ENCODE peak calls at places on chromosomes 13 and 19, in five cellular contexts. One of them, this sample, is unnamed.

GRCh38 chr19:31436121-31436776 is 87.0 kb upstream of the TSHZ3 start:
- DNase-seq in MM.1S: no peak
- DNase-seq in SK-N-SH: no peak
- DNase-seq in PC-3: no peak
- DNase-seq in GM23338: no peak
- DNase-seq in this sample: no peak

GRCh38 chr19:56120371-56121179 is 520 bp downstream of the ZNF787 start:
- DNase-seq in SK-N-SH: peak
- DNase-seq in PC-3: peak
- DNase-seq in MM.1S: peak
- DNase-seq in GM23338: peak
- DNase-seq in this sample: peak

GRCh38 chr19:40717325-40717879 is 490 bp downstream of the ITPKC start:
- DNase-seq in GM23338: no peak
- DNase-seq in SK-N-SH: no peak
- DNase-seq in MM.1S: no peak
- DNase-seq in PC-3: no peak
- DNase-seq in this sample: no peak

GRCh38 chr19:1232652-1233360 is 5.0 kb downstream of the CBARP start:
- DNase-seq in SK-N-SH: no peak
- DNase-seq in PC-3: peak
- DNase-seq in MM.1S: no peak
- DNase-seq in GM23338: no peak
- DNase-seq in this sample: no peak

GRCh38 chr19:21483589-21484170 is 21.7 kb upstream of the ZNF429 start:
- DNase-seq in MM.1S: no peak
- DNase-seq in GM23338: peak
- DNase-seq in PC-3: no peak
- DNase-seq in SK-N-SH: peak
- DNase-seq in this sample: peak

GRCh38 chr13:110915874-110916670 is 1.2 kb upstream of the ANKRD10 start:
- DNase-seq in MM.1S: no peak
- DNase-seq in PC-3: peak
- DNase-seq in SK-N-SH: no peak
- DNase-seq in GM23338: no peak
- DNase-seq in this sample: no peak

GRCh38 chr13:91142572-91142971 is 204.9 kb upstream of the MIR17HG start:
- DNase-seq in GM23338: no peak
- DNase-seq in MM.1S: no peak
- DNase-seq in SK-N-SH: no peak
- DNase-seq in PC-3: peak
- DNase-seq in this sample: no peak

GRCh38 chr19:12034610-12035009 is 869 bp downstream of the ZNF433 start:
- DNase-seq in MM.1S: no peak
- DNase-seq in GM23338: peak
- DNase-seq in SK-N-SH: peak
- DNase-seq in PC-3: peak
- DNase-seq in this sample: no peak

GRCh38 chr19:524062-524674 is 7.4 kb upstream of the CDC34 start:
- DNase-seq in MM.1S: no peak
- DNase-seq in PC-3: no peak
- DNase-seq in SK-N-SH: peak
- DNase-seq in GM23338: no peak
- DNase-seq in this sample: no peak

GRCh38 chr19:31352296-31352781 is 3.1 kb upstream of the TSHZ3 start:
- DNase-seq in GM23338: peak
- DNase-seq in SK-N-SH: peak
- DNase-seq in MM.1S: no peak
- DNase-seq in PC-3: no peak
- DNase-seq in this sample: no peak

GRCh38 chr19:3188627-3189596 is 3.2 kb downstream of the NCLN start:
- DNase-seq in MM.1S: no peak
- DNase-seq in GM23338: no peak
- DNase-seq in SK-N-SH: no peak
- DNase-seq in PC-3: no peak
- DNase-seq in this sample: no peak

GRCh38 chr13:62643007-62643483 is 1227.4 kb upstream of the PCDH20 start:
- DNase-seq in GM23338: no peak
- DNase-seq in MM.1S: no peak
- DNase-seq in PC-3: peak
- DNase-seq in SK-N-SH: no peak
- DNase-seq in this sample: no peak

GRCh38 chr19:40191836-40192646 is 815 bp downstream of the MAP3K10 start:
- DNase-seq in MM.1S: peak
- DNase-seq in GM23338: peak
- DNase-seq in PC-3: peak
- DNase-seq in SK-N-SH: peak
- DNase-seq in this sample: peak

GRCh38 chr13:64397699-64398098 is 2832.4 kb downstream of the PCDH9 start:
- DNase-seq in GM23338: no peak
- DNase-seq in PC-3: peak
- DNase-seq in MM.1S: no peak
- DNase-seq in SK-N-SH: no peak
- DNase-seq in this sample: no peak

GRCh38 chr19:42158926-42159325 is 26.7 kb upstream of the POU2F2 start:
- DNase-seq in PC-3: no peak
- DNase-seq in GM23338: no peak
- DNase-seq in MM.1S: no peak
- DNase-seq in SK-N-SH: no peak
- DNase-seq in this sample: no peak

GRCh38 chr19:18501351-18501750 is 20.5 kb downstream of the ELL start:
- DNase-seq in SK-N-SH: no peak
- DNase-seq in GM23338: no peak
- DNase-seq in PC-3: no peak
- DNase-seq in MM.1S: no peak
- DNase-seq in this sample: no peak

GRCh38 chr13:97749174-97749573 is 204.3 kb upstream of the IPO5 start:
- DNase-seq in PC-3: peak
- DNase-seq in MM.1S: no peak
- DNase-seq in SK-N-SH: no peak
- DNase-seq in GM23338: peak
- DNase-seq in this sample: no peak

GRCh38 chr13:60453490-60453889 is 56.5 kb downstream of the TDRD3 start:
- DNase-seq in MM.1S: no peak
- DNase-seq in SK-N-SH: no peak
- DNase-seq in PC-3: peak
- DNase-seq in GM23338: peak
- DNase-seq in this sample: no peak

GRCh38 chr13:79432992-79433391 is 26.9 kb upstream of the RBM26 start:
- DNase-seq in SK-N-SH: no peak
- DNase-seq in PC-3: no peak
- DNase-seq in GM23338: no peak
- DNase-seq in MM.1S: no peak
- DNase-seq in this sample: no peak

GRCh38 chr13:98585398-98585754 is 8.5 kb upstream of the STK24 start:
- DNase-seq in PC-3: no peak
- DNase-seq in GM23338: no peak
- DNase-seq in MM.1S: no peak
- DNase-seq in SK-N-SH: no peak
- DNase-seq in this sample: no peak

GRCh38 chr19:3609779-3610719 is 3.4 kb upstream of the TBXA2R start:
- DNase-seq in PC-3: peak
- DNase-seq in SK-N-SH: no peak
- DNase-seq in MM.1S: no peak
- DNase-seq in GM23338: no peak
- DNase-seq in this sample: no peak

GRCh38 chr13:40394304-40394983 is 272.0 kb downstream of the FOXO1 start:
- DNase-seq in SK-N-SH: no peak
- DNase-seq in GM23338: no peak
- DNase-seq in PC-3: peak
- DNase-seq in MM.1S: no peak
- DNase-seq in this sample: no peak

GRCh38 chr13:72851678-72852014 is 69.7 kb downstream of the PIBF1 start:
- DNase-seq in GM23338: no peak
- DNase-seq in PC-3: no peak
- DNase-seq in SK-N-SH: no peak
- DNase-seq in MM.1S: no peak
- DNase-seq in this sample: no peak

GRCh38 chr13:41405367-41405766 is 52.0 kb upstream of the RGCC start:
- DNase-seq in MM.1S: no peak
- DNase-seq in PC-3: no peak
- DNase-seq in GM23338: no peak
- DNase-seq in SK-N-SH: no peak
- DNase-seq in this sample: no peak
- TF ChIP-seq CTCF in MM.1S: no peak
- TF ChIP-seq CTCF in PC-3: no peak
- TF ChIP-seq CTCF in GM23338: no peak
- TF ChIP-seq CTCF in SK-N-SH: no peak
- TF ChIP-seq CTCF in this sample: no peak

GRCh38 chr19:36103842-36104552 is 6.9 kb upstream of the OVOL3 start:
- DNase-seq in MM.1S: no peak
- DNase-seq in PC-3: peak
- DNase-seq in GM23338: no peak
- DNase-seq in SK-N-SH: no peak
- DNase-seq in this sample: no peak
- H2AFZ ChIP-seq in MM.1S: no peak
- H2AFZ ChIP-seq in PC-3: no peak
- H2AFZ ChIP-seq in GM23338: no peak
- H2AFZ ChIP-seq in SK-N-SH: no peak
- H2AFZ ChIP-seq in this sample: no peak

GRCh38 chr19:50835103-50835784 is 1.9 kb upstream of the KLK15 start:
- DNase-seq in GM23338: peak
- DNase-seq in SK-N-SH: peak
- DNase-seq in PC-3: no peak
- DNase-seq in MM.1S: no peak
- DNase-seq in this sample: no peak

GRCh38 chr19:50833802-50834167 is 411 bp upstream of the KLK15 start:
- DNase-seq in GM23338: no peak
- DNase-seq in PC-3: no peak
- DNase-seq in MM.1S: no peak
- DNase-seq in SK-N-SH: no peak
- DNase-seq in this sample: no peak

GRCh38 chr19:50836543-50837195 is 3.3 kb upstream of the KLK15 start:
- DNase-seq in GM23338: peak
- DNase-seq in PC-3: no peak
- DNase-seq in SK-N-SH: no peak
- DNase-seq in MM.1S: no peak
- DNase-seq in this sample: no peak

GRCh38 chr19:50837300-50837699 is 3.9 kb upstream of the KLK15 start:
- DNase-seq in MM.1S: no peak
- DNase-seq in GM23338: no peak
- DNase-seq in PC-3: no peak
- DNase-seq in SK-N-SH: no peak
- DNase-seq in this sample: no peak

GRCh38 chr19:50835785-50836542 is 2.6 kb upstream of the KLK15 start:
- DNase-seq in SK-N-SH: peak
- DNase-seq in PC-3: peak
- DNase-seq in MM.1S: peak
- DNase-seq in GM23338: peak
- DNase-seq in this sample: peak
- TF ChIP-seq EZH2phosphoT487 in SK-N-SH: no peak
- TF ChIP-seq EZH2phosphoT487 in PC-3: no peak
- TF ChIP-seq EZH2phosphoT487 in MM.1S: no peak
- TF ChIP-seq EZH2phosphoT487 in GM23338: no peak
- TF ChIP-seq EZH2phosphoT487 in this sample: no peak

DNA sequence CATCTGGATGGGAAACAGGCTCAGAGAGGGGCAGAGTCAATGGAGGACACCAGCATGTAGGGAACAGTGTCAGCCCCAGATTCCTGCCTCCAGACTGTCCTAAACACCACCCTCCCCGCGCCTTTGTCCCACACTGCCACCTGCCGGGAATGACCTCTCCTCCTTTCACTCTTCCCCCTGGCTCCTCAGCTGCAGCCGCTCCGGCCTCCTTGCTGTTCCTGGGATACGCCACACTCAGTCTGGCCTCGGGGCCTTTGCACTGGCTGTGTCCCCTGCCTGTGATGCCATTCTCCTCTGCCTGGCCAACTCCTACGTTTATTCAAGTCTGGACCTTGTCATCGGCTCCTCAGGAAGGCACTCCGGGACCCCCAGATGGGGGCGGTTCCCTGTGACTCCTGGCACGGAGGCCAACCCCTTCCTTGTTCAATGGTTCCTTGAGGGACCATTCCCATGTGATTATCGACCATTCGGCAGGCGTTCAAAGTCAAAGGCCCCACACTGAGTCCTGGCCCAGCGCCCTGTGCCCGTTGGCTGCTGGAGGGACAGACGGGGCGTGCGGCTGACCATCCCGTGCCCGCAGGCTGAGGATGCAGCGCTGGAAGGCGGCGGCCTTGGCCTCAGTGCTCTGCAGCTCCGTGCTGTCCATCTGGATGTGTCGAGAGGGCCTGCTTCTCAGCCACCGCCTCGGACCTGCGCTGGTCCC is 15.8 kb downstream of the FUT6 start:
- DNase-seq in PC-3: peak
- DNase-seq in SK-N-SH: peak
- DNase-seq in MM.1S: no peak
- DNase-seq in GM23338: peak
- DNase-seq in this sample: no peak
- TF ChIP-seq CTCF in PC-3: peak
- TF ChIP-seq CTCF in SK-N-SH: peak
- TF ChIP-seq CTCF in MM.1S: peak
- TF ChIP-seq CTCF in GM23338: peak
- TF ChIP-seq CTCF in this sample: peak

GRCh38 chr13:33743438-33744368 is 74.2 kb upstream of the RFC3 start:
- DNase-seq in GM23338: no peak
- DNase-seq in MM.1S: no peak
- DNase-seq in SK-N-SH: no peak
- DNase-seq in PC-3: no peak
- DNase-seq in this sample: peak
- H2AFZ ChIP-seq in GM23338: no peak
- H2AFZ ChIP-seq in MM.1S: no peak
- H2AFZ ChIP-seq in SK-N-SH: no peak
- H2AFZ ChIP-seq in PC-3: no peak
- H2AFZ ChIP-seq in this sample: peak

GRCh38 chr19:15129856-15130580 is 22.8 kb downstream of the SYDE1 start:
- DNase-seq in GM23338: no peak
- DNase-seq in SK-N-SH: no peak
- DNase-seq in MM.1S: no peak
- DNase-seq in PC-3: peak
- DNase-seq in this sample: no peak
- TF ChIP-seq EZH2phosphoT487 in GM23338: no peak
- TF ChIP-seq EZH2phosphoT487 in SK-N-SH: no peak
- TF ChIP-seq EZH2phosphoT487 in MM.1S: no peak
- TF ChIP-seq EZH2phosphoT487 in PC-3: no peak
- TF ChIP-seq EZH2phosphoT487 in this sample: no peak

GRCh38 chr13:36834299-36834698 is 15.3 kb downstream of the RFXAP start:
- DNase-seq in MM.1S: no peak
- DNase-seq in GM23338: no peak
- DNase-seq in SK-N-SH: no peak
- DNase-seq in PC-3: peak
- DNase-seq in this sample: no peak

GRCh38 chr13:36831291-36831690 is 12.3 kb downstream of the RFXAP start:
- DNase-seq in MM.1S: no peak
- DNase-seq in SK-N-SH: no peak
- DNase-seq in PC-3: no peak
- DNase-seq in GM23338: no peak
- DNase-seq in this sample: no peak

DNA sequence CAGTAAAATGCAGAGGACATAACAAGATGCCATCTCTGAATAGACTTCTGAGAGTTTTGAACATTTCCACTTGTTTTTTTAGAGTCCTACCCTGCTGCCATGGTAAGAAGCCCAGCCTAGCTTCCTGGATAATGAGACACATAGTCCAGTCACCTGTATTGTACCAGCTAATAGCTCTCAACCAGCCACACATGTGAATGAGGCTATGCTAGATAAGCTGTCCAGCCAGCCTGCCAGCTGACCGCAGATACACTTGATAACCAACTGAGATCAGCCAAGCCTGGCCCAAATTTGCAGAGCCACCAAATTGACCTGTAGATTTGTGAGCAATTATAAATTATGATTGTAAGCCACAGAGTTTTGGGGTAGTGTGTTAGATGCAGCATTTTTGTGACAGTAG is 10.7 kb downstream of the RFXAP start:
- DNase-seq in SK-N-SH: peak
- DNase-seq in MM.1S: no peak
- DNase-seq in GM23338: no peak
- DNase-seq in PC-3: no peak
- DNase-seq in this sample: no peak
- TF ChIP-seq CTCF in SK-N-SH: no peak
- TF ChIP-seq CTCF in MM.1S: no peak
- TF ChIP-seq CTCF in GM23338: no peak
- TF ChIP-seq CTCF in PC-3: no peak
- TF ChIP-seq CTCF in this sample: no peak